ENCODE peak calls at places on chromosomes 3 and 15, in four cellular contexts. I is endodermal cell, Z is psoas muscle, K is A549. T is an unnamed sample.

GRCh38 chr15:42107483-42107882 is 13.1 kb upstream of the PLA2G4D start:
- DNase-seq in I (no peak), K (no peak), Z (no peak), T (no peak)

GRCh38 chr3:169241928-169242751 is 421.4 kb downstream of the MECOM start:
- DNase-seq in I (peak; percentile 73), Z (no peak), K (no peak), T (no peak)

GRCh38 chr3:22959593-22959992 is 243.5 kb upstream of the UBE2E2 start:
- DNase-seq in I (no peak), K (no peak), Z (no peak), T (no peak)

GRCh38 chr15:39195988-39196486 is 384.8 kb upstream of the THBS1 start:
- DNase-seq in K (peak; percentile 79), Z (no peak), I (no peak), T (no peak)

GRCh38 chr3:102905826-102906225 is 471.0 kb downstream of the ZPLD1 start:
- DNase-seq in I (no peak), Z (no peak), K (no peak), T (no peak)

GRCh38 chr15:28989239-28989830 is 103.6 kb downstream of the APBA2 start:
- DNase-seq in Z (no peak), I (peak; percentile 71), K (peak; percentile 39), T (peak; percentile 19)

GRCh38 chr3:97914390-97914789 is 57.8 kb downstream of the RIOX2 start:
- DNase-seq in K (peak; percentile 17), Z (no peak), I (no peak), T (no peak)

GRCh38 chr3:127846576-127846975 is 24.3 kb upstream of the MGLL start:
- DNase-seq in K (no peak), I (no peak), Z (no peak), T (no peak)

GRCh38 chr3:97815149-97815917 is 6.5 kb upstream of the CRYBG3 start:
- DNase-seq in I (no peak), K (no peak), Z (no peak), T (no peak)

GRCh38 chr3:72786668-72787067 is 61.6 kb downstream of the SHQ1 start:
- DNase-seq in Z (no peak), K (no peak), I (no peak), T (no peak)

GRCh38 chr3:41317718-41318117 is 118.4 kb downstream of the CTNNB1 start:
- DNase-seq in K (peak; percentile 22), I (no peak), Z (no peak), T (no peak)

GRCh38 chr15:29596266-29596665 is 226.0 kb downstream of the TJP1 start:
- DNase-seq in Z (no peak), K (no peak), I (no peak), T (no peak)

GRCh38 chr3:194690501-194691372 is 5.1 kb downstream of the FAM43A start:
- DNase-seq in Z (no peak), I (no peak), K (no peak), T (no peak)

GRCh38 chr3:87900061-87900460 is 158.7 kb downstream of the CGGBP1 start:
- DNase-seq in I (no peak), Z (no peak), K (no peak), T (no peak)

GRCh38 chr3:191301017-191301416 is 28.2 kb upstream of the CCDC50 start:
- DNase-seq in Z (no peak), K (no peak), I (no peak), T (no peak)

GRCh38 chr15:29364429-29365078 is 94.9 kb upstream of the NSMCE3 start:
- DNase-seq in K (peak; percentile 29), I (peak; percentile 73), Z (no peak), T (no peak)

GRCh38 chr3:170670504-170670903 is 84.6 kb upstream of the SLC7A14 start:
- DNase-seq in K (no peak), Z (no peak), I (no peak), T (no peak)

GRCh38 chr3:14949126-14949525 is 1.7 kb downstream of the NR2C2 start:
- DNase-seq in I (peak; percentile 56), K (no peak), Z (no peak), T (no peak)

GRCh38 chr3:28575748-28576589 is 227.3 kb upstream of the AZI2 start:
- DNase-seq in K (no peak), Z (peak; percentile 49), I (peak; percentile 87), T (peak; percentile 49)

GRCh38 chr15:83581381-83581780 is 72.5 kb upstream of the ADAMTSL3 start:
- DNase-seq in Z (no peak), K (no peak), I (no peak), T (no peak)

GRCh38 chr3:196609815-196610515 is 29.5 kb upstream of the NRROS start:
- DNase-seq in K (no peak), I (no peak), Z (no peak), T (no peak)

GRCh38 chr15:40325188-40325587 is 1.7 kb downstream of the INAFM2 start:
- DNase-seq in Z (no peak), K (no peak), I (no peak), T (no peak)

GRCh38 chr3:45659661-45660566 is 29.3 kb upstream of the SACM1L start:
- DNase-seq in K (peak; percentile 82), I (peak; percentile 93), Z (peak; percentile 65), T (peak; percentile 65)

GRCh38 chr3:17645074-17645698 is 97.2 kb downstream of the TBC1D5 start:
- DNase-seq in I (peak; percentile 49), K (peak; percentile 71), Z (no peak), T (peak; percentile 20)

GRCh38 chr3:34483290-34483887 is 685.0 kb downstream of the PDCD6IP start:
- DNase-seq in K (no peak), I (no peak), Z (no peak), T (no peak)

GRCh38 chr15:77557178-77557960 is 75.3 kb downstream of the LINGO1 start:
- DNase-seq in I (peak; percentile 66), Z (no peak), K (no peak), T (no peak)

GRCh38 chr3:23501201-23501824 is 298.2 kb downstream of the UBE2E2 start:
- DNase-seq in K (no peak), Z (no peak), I (no peak), T (no peak)

GRCh38 chr3:38662544-38662943 is 13.1 kb upstream of the SCN5A start:
- DNase-seq in Z (no peak), K (peak; percentile 64), I (peak; percentile 88), T (peak; percentile 51)

GRCh38 chr3:172586447-172586846 is 63.2 kb upstream of the TNFSF10 start:
- DNase-seq in I (no peak), Z (no peak), K (no peak), T (no peak)

GRCh38 chr15:74221399-74222230 is 14.5 kb upstream of the CCDC33 start:
- DNase-seq in I (no peak), Z (no peak), K (no peak), T (peak; percentile 53)

GRCh38 chr15:97944724-97945123 is 15.8 kb upstream of the ARRDC4 start:
- DNase-seq in I (no peak), K (no peak), Z (no peak), T (no peak)

GRCh38 chr3:115204470-115204869 is 57.4 kb upstream of the ZBTB20 start:
- DNase-seq in I (no peak), Z (no peak), K (no peak), T (no peak)

GRCh38 chr15:52481915-52482314 is 46.8 kb downstream of the MYO5A start:
- DNase-seq in I (no peak), K (no peak), Z (no peak), T (no peak)

GRCh38 chr3:171878441-171879225 is 35.5 kb downstream of the TMEM212 start:
- DNase-seq in Z (no peak), I (no peak), K (no peak), T (peak; percentile 58)

GRCh38 chr15:92011611-92012367 is 158.3 kb downstream of the SLCO3A1 start:
- DNase-seq in K (no peak), Z (peak; percentile 57), I (peak; percentile 66), T (no peak)

GRCh38 chr15:52427804-52428203 is 100.9 kb downstream of the MYO5A start:
- DNase-seq in I (no peak), K (no peak), Z (peak; percentile 32), T (peak; percentile 48)

GRCh38 chr3:50028336-50028735 is 60.4 kb upstream of the RBM5 start:
- DNase-seq in I (no peak), K (no peak), Z (no peak), T (no peak)

GRCh38 chr3:113166719-113167492 is 44.5 kb upstream of the BOC start:
- DNase-seq in I (peak; percentile 70), K (no peak), Z (peak; percentile 29), T (peak; percentile 48)

GRCh38 chr3:113165841-113166240 is 45.5 kb upstream of the BOC start:
- DNase-seq in Z (no peak), K (no peak), I (no peak), T (no peak)

GRCh38 chr3:113169876-113170452 is 41.4 kb upstream of the BOC start:
- DNase-seq in I (no peak), K (no peak), Z (no peak), T (no peak)

GRCh38 chr3:113167929-113168771 is 43.2 kb upstream of the BOC start:
- DNase-seq in I (no peak), K (no peak), Z (no peak), T (no peak)

GRCh38 chr3:113166357-113166718 is 45.0 kb upstream of the BOC start:
- DNase-seq in I (no peak), K (no peak), Z (no peak), T (no peak)
- H3K27ac ChIP-seq in I (peak overlapping the region; percentile 89), K (no peak overlapping the region), Z (peak overlapping the region; percentile 68), T (peak overlapping the region; percentile 2)

DNA sequence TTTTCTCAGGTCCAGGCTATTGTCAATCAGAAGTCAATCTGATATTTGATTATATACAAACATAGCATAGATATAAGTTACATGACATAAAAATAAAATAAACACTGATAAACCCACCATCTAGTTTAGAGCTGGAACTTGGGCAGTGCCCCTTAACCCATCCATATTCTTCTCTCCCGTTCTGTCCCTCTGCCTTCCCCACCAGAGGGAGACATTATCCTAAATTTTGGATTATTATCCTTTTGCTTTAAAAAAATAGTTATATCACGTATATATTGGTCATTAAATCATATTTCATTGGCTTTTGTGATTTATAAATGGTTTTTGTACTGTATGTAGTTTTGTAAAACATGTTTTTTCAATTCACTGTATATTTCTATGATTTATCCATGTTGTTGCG is 107.9 kb downstream of the GMPS start:
- DNase-seq in I (no peak), Z (no peak), K (no peak), T (no peak)
- TF ChIP-seq CTCF in I (peak; percentile 78), Z (no peak), K (peak; percentile 38), T (no peak)

GRCh38 chr3:71510485-71510884 is 73.0 kb downstream of the FOXP1 start:
- DNase-seq in I (peak; percentile 55), Z (no peak), K (peak; percentile 46), T (no peak)
- H3K27ac ChIP-seq in I (no peak overlapping the region), Z (no peak overlapping the region), K (peak overlapping the region; percentile 90), T (no peak overlapping the region)

GRCh38 chr15:68389041-68389930 is 42.7 kb downstream of the ITGA11 start:
- DNase-seq in K (no peak), I (peak; percentile 71), Z (no peak), T (no peak)
- TF ChIP-seq CTCF in K (no peak), I (peak; percentile 53), Z (no peak), T (no peak)